ENCODE peak calls at places on chromosomes 13 and 19, in ten cellular contexts. S is T-cell; A is stimulated activated CD4-positive, alpha-beta T cell treated with anti-CD3 and anti-CD28 coated beads, Interleukin-12 subunit alpha, Interleukin-12 subunit beta, amount 100 ng/mL, for 48 hours; O is SK-N-SH; C is tibial nerve; J is breast epithelium; F is T follicular helper cell; L is A549; P is left ventricle myocardium inferior; T is activated T-helper 2 cell treated with anti-CD3 and anti-CD28 coated beads, Interferon-gamma antibody, Interleukin-2, Interleukin-4, amounts not matched to agents 10 μg/mL and 5 μg/mL and 100 μg/mL, durations not matched to agents 14 hours and 24 hours and 36 hours. H is an unnamed sample.

GRCh38 chr13:21965095-21965494 is 294.2 kb downstream of the FGF9 start:
- DNase-seq in S (no peak), A (no peak), O (no peak), C (no peak), J (no peak), F (no peak), L (no peak), P (no peak), T (no peak), H (no peak)

GRCh38 chr19:36215276-36216171 is 618 bp downstream of the ZNF146 start:
- DNase-seq in S (no peak), A (no peak), O (peak), C (no peak), J (no peak), F (no peak), L (peak), P (no peak), T (no peak), H (no peak)

GRCh38 chr13:32408296-32408998 is 19.5 kb downstream of the N4BP2L1 start:
- DNase-seq in S (no peak), A (no peak), O (no peak), C (no peak), J (no peak), F (no peak), L (no peak), P (no peak), T (no peak), H (no peak)

GRCh38 chr13:102830646-102831045 is 15.2 kb upstream of the ERCC5 start:
- DNase-seq in S (no peak), A (no peak), O (no peak), C (no peak), J (no peak), F (no peak), L (no peak), P (no peak), T (no peak), H (no peak)

GRCh38 chr13:34748561-34748960 is 193.5 kb upstream of the NBEA start:
- DNase-seq in S (no peak), A (no peak), O (no peak), C (no peak), J (no peak), F (no peak), L (no peak), P (no peak), T (no peak), H (no peak)

GRCh38 chr13:27665333-27665732 is 43.6 kb downstream of the POLR1D start:
- DNase-seq in S (no peak), A (no peak), O (no peak), C (no peak), J (no peak), F (no peak), L (peak), P (no peak), T (no peak), H (no peak)

GRCh38 chr13:114012921-114013320 is 39.0 kb upstream of the C13orf46 start:
- DNase-seq in S (no peak), A (no peak), O (no peak), C (no peak), J (no peak), F (no peak), L (no peak), P (no peak), T (no peak), H (no peak)

GRCh38 chr13:98022210-98022609 is 68.7 kb downstream of the IPO5 start:
- DNase-seq in S (no peak), A (no peak), O (no peak), C (peak), J (no peak), F (no peak), L (no peak), P (no peak), T (no peak), H (peak)

GRCh38 chr19:10270180-10270615 is 722 bp upstream of the ICAM1 start:
- DNase-seq in S (peak), A (peak), O (peak), C (peak), J (no peak), F (no peak), L (no peak), P (peak), T (peak), H (no peak)

GRCh38 chr19:35444735-35445134 is 3.3 kb upstream of the FFAR2 start:
- DNase-seq in S (no peak), A (no peak), O (no peak), C (no peak), J (no peak), F (no peak), L (no peak), P (no peak), T (no peak), H (no peak)

GRCh38 chr19:33390120-33390907 is 16.8 kb downstream of the CEBPG start:
- DNase-seq in S (no peak), A (no peak), O (peak), C (peak), J (peak), F (no peak), L (no peak), P (peak), T (no peak), H (peak)

GRCh38 chr19:8302357-8302691 is 5.8 kb downstream of the CD320 start:
- DNase-seq in S (no peak), A (no peak), O (no peak), C (peak), J (peak), F (no peak), L (no peak), P (peak), T (no peak), H (no peak)

GRCh38 chr13:103539265-103539664 is 473.0 kb upstream of the SLC10A2 start:
- DNase-seq in S (no peak), A (no peak), O (peak), C (no peak), J (no peak), F (no peak), L (no peak), P (peak), T (no peak), H (no peak)

GRCh38 chr13:39942901-39943273 is 287.4 kb downstream of the COG6 start:
- DNase-seq in S (peak), A (peak), O (peak), C (peak), J (peak), F (peak), L (peak), P (peak), T (peak), H (peak)

GRCh38 chr13:41837668-41838067 is 123.2 kb downstream of the VWA8 start:
- DNase-seq in S (no peak), A (no peak), O (no peak), C (no peak), J (no peak), F (no peak), L (no peak), P (no peak), T (no peak), H (no peak)

GRCh38 chr19:7294571-7295212 is 478 bp upstream of the INSR start:
- DNase-seq in S (no peak), A (peak), O (peak), C (peak), J (peak), F (no peak), L (peak), P (peak), T (no peak), H (no peak)

GRCh38 chr13:37621811-37622361 is 23.3 kb upstream of the POSTN start:
- DNase-seq in S (no peak), A (no peak), O (no peak), C (no peak), J (no peak), F (no peak), L (no peak), P (no peak), T (no peak), H (peak)

GRCh38 chr13:24176351-24177101 is 16.0 kb downstream of the SPATA13 start:
- DNase-seq in S (no peak), A (no peak), O (no peak), C (no peak), J (no peak), F (no peak), L (no peak), P (no peak), T (no peak), H (peak)

GRCh38 chr13:112457485-112457884 is 81.3 kb downstream of the SPACA7 start:
- DNase-seq in S (no peak), A (no peak), O (no peak), C (no peak), J (no peak), F (no peak), L (no peak), P (no peak), T (no peak), H (no peak)

GRCh38 chr19:16566161-16566560 is 6.1 kb downstream of the SLC35E1 start:
- DNase-seq in S (peak), A (peak), O (no peak), C (no peak), J (no peak), F (peak), L (no peak), P (no peak), T (peak), H (no peak)

GRCh38 chr13:28394422-28394821 is 100.5 kb downstream of the FLT1 start:
- DNase-seq in S (no peak), A (no peak), O (no peak), C (no peak), J (no peak), F (no peak), L (no peak), P (no peak), T (no peak), H (no peak)

GRCh38 chr13:98810746-98811145 is 58.3 kb upstream of the SLC15A1 start:
- DNase-seq in S (no peak), A (no peak), O (no peak), C (no peak), J (no peak), F (no peak), L (no peak), P (no peak), T (no peak), H (no peak)

GRCh38 chr19:506404-507285 is 652 bp upstream of the TPGS1 start:
- DNase-seq in S (peak), A (peak), O (peak), C (peak), J (peak), F (peak), L (peak), P (peak), T (peak), H (peak)

GRCh38 chr13:114140131-114140908 is 7.9 kb upstream of the RASA3 start:
- DNase-seq in S (peak), A (no peak), O (no peak), C (no peak), J (no peak), F (peak), L (no peak), P (no peak), T (no peak), H (no peak)

GRCh38 chr19:14670408-14670807 is 4.2 kb downstream of the ADGRE3 start:
- DNase-seq in S (no peak), A (no peak), O (no peak), C (no peak), J (no peak), F (no peak), L (no peak), P (no peak), T (no peak), H (no peak)

GRCh38 chr13:27355894-27356293 is 68.5 kb upstream of the GTF3A start:
- DNase-seq in S (no peak), A (no peak), O (no peak), C (no peak), J (no peak), F (no peak), L (no peak), P (no peak), T (no peak), H (no peak)

H was measured in astrocyte of the cerebellum.